ENCODE peak calls at places on chromosomes 7 and 10, in eight cellular contexts. W, R, P, U, G, J, B and Q are unnamed samples.

GRCh38 chr10:74544106-74544505 is 282.3 kb upstream of the KAT6B start:
- DNase-seq in W (no peak), R (no peak), P (peak), U (peak), G (peak), J (no peak), B (no peak), Q (no peak)

GRCh38 chr7:155358948-155359712 is 61.5 kb downstream of the INSIG1 start:
- DNase-seq in W (no peak), R (no peak), P (no peak), U (no peak), G (no peak), J (no peak), B (no peak), Q (no peak)

GRCh38 chr7:44132039-44132438 is 8.7 kb upstream of the POLD2 start:
- DNase-seq in W (no peak), R (no peak), P (no peak), U (peak), G (no peak), J (no peak), B (no peak), Q (no peak)

GRCh38 chr7:132387596-132387995 is 188.7 kb downstream of the PLXNA4 start:
- DNase-seq in W (no peak), R (no peak), P (no peak), U (no peak), G (no peak), J (no peak), B (no peak), Q (no peak)

GRCh38 chr10:71840177-71840711 is 10.8 kb downstream of the PSAP start:
- DNase-seq in W (peak), R (no peak), P (peak), U (peak), G (peak), J (peak), B (peak), Q (peak)

GRCh38 chr7:158245724-158246041 is 341.9 kb downstream of the PTPRN2 start:
- DNase-seq in W (no peak), R (no peak), P (no peak), U (no peak), G (no peak), J (no peak), B (no peak), Q (no peak)

GRCh38 chr10:25382029-25382810 is 207.4 kb downstream of the GPR158 start:
- DNase-seq in W (no peak), R (no peak), P (no peak), U (peak), G (no peak), J (no peak), B (no peak), Q (no peak)

GRCh38 chr10:64041185-64041988 is 520.2 kb downstream of the REEP3 start:
- DNase-seq in W (peak), R (peak), P (peak), U (peak), G (peak), J (peak), B (peak), Q (peak)

GRCh38 chr10:42984035-42984610 is 92.7 kb upstream of the RET start:
- DNase-seq in W (no peak), R (no peak), P (no peak), U (no peak), G (no peak), J (no peak), B (peak), Q (no peak)

GRCh38 chr10:88582806-88583583 is at the start of gene RNLS:
- DNase-seq in W (peak), R (peak), P (peak), U (peak), G (peak), J (peak), B (peak), Q (peak)

GRCh38 chr7:100430450-100431285 is 1.0 kb downstream of the MEPCE start:
- DNase-seq in W (peak), R (no peak), P (no peak), U (no peak), G (no peak), J (peak), B (peak), Q (no peak)

GRCh38 chr10:818010-818409 is 113.5 kb downstream of the LARP4B start:
- DNase-seq in W (no peak), R (no peak), P (no peak), U (peak), G (no peak), J (no peak), B (no peak), Q (no peak)

GRCh38 chr7:142720981-142721380 is 28.3 kb upstream of the PRSS1 start:
- DNase-seq in W (no peak), R (no peak), P (no peak), U (no peak), G (no peak), J (no peak), B (no peak), Q (no peak)

GRCh38 chr10:81179805-81180452 is 642.2 kb downstream of the SH2D4B start:
- DNase-seq in W (peak), R (no peak), P (peak), U (peak), G (peak), J (peak), B (peak), Q (no peak)

GRCh38 chr7:5622286-5622685 is 159.2 kb downstream of the RNF216 start:
- DNase-seq in W (no peak), R (no peak), P (no peak), U (no peak), G (no peak), J (no peak), B (no peak), Q (no peak)

GRCh38 chr10:44125879-44126675 is 258.8 kb downstream of the CXCL12 start:
- DNase-seq in W (no peak), R (peak), P (no peak), U (peak), G (no peak), J (no peak), B (no peak), Q (no peak)

GRCh38 chr7:51467384-51468017 is 150.9 kb upstream of the COBL start:
- DNase-seq in W (no peak), R (no peak), P (no peak), U (no peak), G (no peak), J (no peak), B (no peak), Q (no peak)

GRCh38 chr7:5379576-5379975 is 44.1 kb downstream of the TNRC18 start:
- DNase-seq in W (no peak), R (no peak), P (no peak), U (no peak), G (no peak), J (no peak), B (no peak), Q (no peak)

GRCh38 chr10:3476186-3476585 is 303.6 kb upstream of the PITRM1 start:
- DNase-seq in W (no peak), R (no peak), P (no peak), U (peak), G (no peak), J (peak), B (no peak), Q (no peak)

GRCh38 chr7:147052818-147053217 is 936.2 kb downstream of the CNTNAP2 start:
- DNase-seq in W (no peak), R (no peak), P (no peak), U (no peak), G (no peak), J (no peak), B (no peak), Q (no peak)

GRCh38 chr10:110444009-110444347 is 53.7 kb upstream of the DUSP5 start:
- DNase-seq in W (no peak), R (no peak), P (no peak), U (no peak), G (no peak), J (no peak), B (no peak), Q (no peak)

GRCh38 chr10:36280396-36280795 is 638.3 kb upstream of the FZD8 start:
- DNase-seq in W (no peak), R (no peak), P (no peak), U (peak), G (peak), J (no peak), B (no peak), Q (no peak)

GRCh38 chr10:49119746-49120145 is 4.4 kb upstream of the VSTM4 start:
- DNase-seq in W (no peak), R (no peak), P (no peak), U (peak), G (peak), J (no peak), B (no peak), Q (no peak)

GRCh38 chr10:18179901-18180300 is 39.7 kb downstream of the CACNB2 start:
- DNase-seq in W (peak), R (no peak), P (no peak), U (peak), G (no peak), J (no peak), B (no peak), Q (no peak)

GRCh38 chr7:62361-63116 is 129.8 kb upstream of the FAM20C start:
- DNase-seq in W (no peak), R (no peak), P (no peak), U (no peak), G (no peak), J (no peak), B (no peak), Q (no peak)

GRCh38 chr7:102834999-102835398 is 77.8 kb upstream of the LRRC17 start:
- DNase-seq in W (no peak), R (no peak), P (peak), U (peak), G (peak), J (no peak), B (no peak), Q (no peak)

GRCh38 chr10:103367379-103367781 is 396 bp upstream of the TAF5 start:
- DNase-seq in W (peak), R (no peak), P (no peak), U (no peak), G (no peak), J (no peak), B (peak), Q (no peak)

GRCh38 chr10:103373544-103373943 is 5.8 kb downstream of the TAF5 start:
- DNase-seq in W (no peak), R (no peak), P (no peak), U (no peak), G (no peak), J (no peak), B (no peak), Q (no peak)

GRCh38 chr10:103367782-103368518 is at the start of gene TAF5:
- DNase-seq in W (peak), R (peak), P (peak), U (peak), G (peak), J (peak), B (peak), Q (peak)
- TF ChIP-seq CTCF in W (no peak), R (no peak), P (no peak), U (no peak), G (no peak), J (peak), B (no peak), Q (peak)

DNA sequence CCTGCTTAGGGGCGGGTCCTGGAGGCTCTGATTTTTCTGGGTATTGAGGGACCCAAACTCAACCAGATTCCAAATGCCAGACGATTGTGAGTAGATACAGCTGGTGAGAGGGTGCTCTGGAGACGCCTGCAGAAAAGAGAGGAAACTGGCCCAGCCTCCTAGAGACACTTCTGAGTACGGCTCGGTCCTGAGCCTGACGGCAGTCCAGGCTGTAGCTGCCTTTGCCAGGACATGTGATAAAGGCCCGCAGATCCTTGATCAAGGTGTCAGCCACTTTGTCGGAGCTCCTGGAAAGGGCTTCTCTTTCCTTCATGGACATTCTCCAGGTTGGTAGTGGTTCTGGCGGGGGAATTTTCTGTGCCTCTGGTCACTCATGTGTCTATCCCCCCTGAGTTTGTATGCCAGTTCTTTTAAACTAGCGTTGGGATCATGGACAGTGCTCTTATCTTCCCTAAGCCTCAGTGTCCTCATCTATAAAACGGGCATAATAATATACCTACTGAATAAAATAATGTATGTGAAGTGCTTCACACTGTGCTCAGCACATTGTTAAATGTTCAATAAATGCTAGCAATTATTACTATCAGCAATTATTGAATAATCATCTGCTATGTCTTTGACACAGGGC is 42.4 kb upstream of the BTRC start:
- DNase-seq in W (no peak), R (no peak), P (no peak), U (no peak), G (no peak), J (no peak), B (no peak), Q (no peak)
- H3K4me3 ChIP-seq in W (no peak), R (no peak), P (no peak), U (no peak), G (peak), J (peak), B (no peak), Q (no peak)

GRCh38 chr7:42278360-42278759 is 41.4 kb upstream of the GLI3 start:
- DNase-seq in W (no peak), R (no peak), P (no peak), U (no peak), G (no peak), J (no peak), B (no peak), Q (no peak)

GRCh38 chr7:42269161-42269560 is 32.2 kb upstream of the GLI3 start:
- DNase-seq in W (no peak), R (no peak), P (peak), U (no peak), G (no peak), J (no peak), B (no peak), Q (no peak)

GRCh38 chr7:42274052-42274451 is 37.0 kb upstream of the GLI3 start:
- DNase-seq in W (no peak), R (no peak), P (no peak), U (peak), G (peak), J (no peak), B (no peak), Q (no peak)

GRCh38 chr7:42272793-42273665 is 36.0 kb upstream of the GLI3 start:
- DNase-seq in W (peak), R (no peak), P (no peak), U (peak), G (peak), J (peak), B (no peak), Q (no peak)
- TF ChIP-seq CTCF in W (no peak), R (no peak), P (no peak), U (peak), G (peak), J (peak), B (no peak), Q (no peak)

GRCh38 chr7:54397836-54398612 is 144.2 kb upstream of the VSTM2A start:
- DNase-seq in W (no peak), R (no peak), P (no peak), U (no peak), G (no peak), J (no peak), B (no peak), Q (no peak)

GRCh38 chr7:54392935-54393334 is 149.2 kb upstream of the VSTM2A start:
- DNase-seq in W (no peak), R (no peak), P (no peak), U (no peak), G (no peak), J (no peak), B (no peak), Q (no peak)

GRCh38 chr7:54398863-54399262 is 143.3 kb upstream of the VSTM2A start:
- DNase-seq in W (no peak), R (no peak), P (no peak), U (no peak), G (no peak), J (no peak), B (no peak), Q (no peak)

GRCh38 chr7:54390565-54390964 is 151.6 kb upstream of the VSTM2A start:
- DNase-seq in W (no peak), R (no peak), P (no peak), U (no peak), G (peak), J (no peak), B (no peak), Q (no peak)

GRCh38 chr7:54394877-54395276 is 147.3 kb upstream of the VSTM2A start:
- DNase-seq in W (no peak), R (no peak), P (no peak), U (no peak), G (no peak), J (no peak), B (no peak), Q (no peak)
- H3K4me3 ChIP-seq in W (no peak), R (no peak), P (no peak), U (no peak), G (no peak), J (no peak), B (no peak), Q (no peak)

DNA sequence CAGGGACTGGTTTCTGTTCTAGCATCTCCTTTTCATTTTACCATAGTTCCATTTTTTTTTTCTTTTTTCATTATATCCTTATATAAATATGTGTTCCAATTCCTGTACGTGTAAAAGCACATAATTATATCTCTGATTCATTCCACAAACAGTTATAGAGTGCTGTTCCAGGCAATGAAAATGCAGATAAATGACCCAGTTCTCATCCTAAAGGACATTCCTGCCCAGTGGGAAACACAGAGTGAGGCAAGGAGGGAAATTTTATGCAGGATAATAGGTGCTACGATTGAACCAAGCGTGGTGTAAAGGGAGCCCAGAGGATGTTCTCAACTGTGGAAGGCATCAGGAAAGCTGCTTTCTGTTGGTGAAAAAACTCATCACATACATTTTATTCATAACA is 408.1 kb downstream of the GATA3 start:
- DNase-seq in W (no peak), R (no peak), P (no peak), U (no peak), G (peak), J (no peak), B (no peak), Q (no peak)
- TF ChIP-seq CTCF in W (no peak), R (no peak), P (no peak), U (no peak), G (no peak), J (no peak), B (no peak), Q (no peak)

GRCh38 chr10:132545659-132546367 is 8.2 kb downstream of the INPP5A start:
- DNase-seq in W (no peak), R (no peak), P (no peak), U (no peak), G (no peak), J (no peak), B (no peak), Q (no peak)

GRCh38 chr10:132542819-132543218 is 5.2 kb downstream of the INPP5A start:
- DNase-seq in W (no peak), R (no peak), P (no peak), U (no peak), G (no peak), J (no peak), B (no peak), Q (no peak)

GRCh38 chr10:132542086-132542775 is 4.6 kb downstream of the INPP5A start:
- DNase-seq in W (no peak), R (no peak), P (no peak), U (no peak), G (no peak), J (no peak), B (no peak), Q (no peak)

GRCh38 chr10:132544744-132545658 is 7.4 kb downstream of the INPP5A start:
- DNase-seq in W (no peak), R (no peak), P (no peak), U (peak), G (no peak), J (no peak), B (no peak), Q (no peak)

GRCh38 chr10:132543916-132544743 is 6.5 kb downstream of the INPP5A start:
- DNase-seq in W (no peak), R (no peak), P (no peak), U (no peak), G (no peak), J (no peak), B (no peak), Q (no peak)
- H3K4me3 ChIP-seq in W (no peak), R (no peak), P (no peak), U (no peak), G (no peak), J (no peak), B (no peak), Q (no peak)

GRCh38 chr7:134376693-134377092 is 60.0 kb upstream of the SLC35B4 start:
- DNase-seq in W (no peak), R (no peak), P (no peak), U (no peak), G (no peak), J (no peak), B (no peak), Q (no peak)
- TF ChIP-seq CTCF in W (no peak), R (no peak), P (no peak), U (no peak), G (no peak), J (no peak), B (no peak), Q (no peak)

DNA sequence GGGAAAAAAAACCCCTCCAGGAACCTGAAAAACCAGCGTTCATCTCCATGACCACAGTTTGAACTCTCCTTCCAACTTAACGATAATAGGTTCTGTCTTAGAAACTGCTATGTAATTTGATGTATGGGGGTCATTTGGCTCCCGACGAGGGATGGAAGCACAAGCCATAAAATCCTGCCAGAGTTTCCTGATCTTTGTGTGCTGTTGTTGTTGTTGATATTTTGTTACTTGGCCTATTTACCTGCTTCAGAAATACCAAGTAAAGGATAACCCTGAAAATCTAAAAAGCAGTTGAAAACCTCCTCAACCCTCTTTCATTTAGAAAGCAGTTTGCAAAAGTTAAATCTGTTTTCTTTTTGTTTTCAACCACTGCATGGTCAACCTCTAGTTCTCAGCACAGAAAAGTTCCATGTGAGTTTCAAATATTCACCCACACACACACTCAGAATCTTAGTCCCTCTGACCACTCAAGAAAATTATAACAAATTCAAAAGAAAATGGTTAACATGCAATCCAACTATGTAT is 9.3 kb upstream of the HOXA2 start:
- DNase-seq in W (no peak), R (no peak), P (peak), U (no peak), G (no peak), J (no peak), B (peak), Q (no peak)
- H3K4me3 ChIP-seq in W (no peak), R (no peak), P (peak), U (no peak), G (no peak), J (no peak), B (no peak), Q (no peak)